ENCODE peak calls at places on chromosomes 11 and 22, in six cellular contexts. X is suprapubic skin; H is right atrium auricular region; G is nephron progenitor cell; T is CD8-positive, alpha-beta T cell; P is GM13976. E is an unnamed sample.

GRCh38 chr22:48147404-48147803 is 1385.0 kb downstream of the TBC1D22A start:
- DNase-seq in X (no peak), H (peak), G (no peak), T (no peak), P (no peak), E (no peak)

GRCh38 chr11:43518407-43519165 is 159.9 kb downstream of the TTC17 start:
- DNase-seq in X (no peak), H (no peak), G (no peak), T (no peak), P (peak), E (no peak)

GRCh38 chr22:47797546-47797945 is 1035.1 kb downstream of the TBC1D22A start:
- DNase-seq in X (no peak), H (no peak), G (no peak), T (no peak), P (no peak), E (no peak)

GRCh38 chr11:931385-931784 is 5.7 kb downstream of the AP2A2 start:
- DNase-seq in X (no peak), H (no peak), G (no peak), T (no peak), P (no peak), E (no peak)

GRCh38 chr22:31579835-31580242 is 82.2 kb downstream of the PISD start:
- DNase-seq in X (no peak), H (no peak), G (no peak), T (no peak), P (no peak), E (no peak)

GRCh38 chr22:25551396-25551795 is 13.1 kb upstream of the GRK3 start:
- DNase-seq in X (no peak), H (no peak), G (no peak), T (no peak), P (no peak), E (no peak)

GRCh38 chr11:15852179-15852578 is 504.2 kb downstream of the SOX6 start:
- DNase-seq in X (no peak), H (no peak), G (peak), T (no peak), P (no peak), E (no peak)

GRCh38 chr11:534592-535518 is 521 bp downstream of the HRAS start:
- DNase-seq in X (peak), H (no peak), G (no peak), T (no peak), P (no peak), E (no peak)

GRCh38 chr11:9662273-9662672 is 1.6 kb upstream of the SWAP70 start:
- DNase-seq in X (no peak), H (no peak), G (no peak), T (no peak), P (peak), E (no peak)

GRCh38 chr11:102685311-102685710 is 20.3 kb downstream of the MMP27 start:
- DNase-seq in X (no peak), H (no peak), G (no peak), T (no peak), P (no peak), E (no peak)

GRCh38 chr11:61765550-61766253 is 13.3 kb downstream of the MYRF start:
- DNase-seq in X (no peak), H (no peak), G (no peak), T (no peak), P (no peak), E (no peak)

GRCh38 chr22:30718491-30718890 is 23.8 kb downstream of the OSBP2 start:
- DNase-seq in X (peak), H (no peak), G (no peak), T (no peak), P (no peak), E (no peak)

GRCh38 chr11:30789270-30789669 is 203.1 kb upstream of the MPPED2 start:
- DNase-seq in X (no peak), H (no peak), G (no peak), T (no peak), P (no peak), E (no peak)

GRCh38 chr22:38089474-38089851 is 5.5 kb upstream of the SLC16A8 start:
- DNase-seq in X (no peak), H (no peak), G (no peak), T (no peak), P (no peak), E (no peak)

GRCh38 chr11:43573233-43573632 is 107.3 kb upstream of the HSD17B12 start:
- DNase-seq in X (no peak), H (no peak), G (peak), T (no peak), P (peak), E (peak)

GRCh38 chr11:88886796-88887195 is 179.0 kb downstream of the GRM5 start:
- DNase-seq in X (no peak), H (no peak), G (peak), T (peak), P (peak), E (peak)

GRCh38 chr11:93844568-93844967 is 5.8 kb downstream of the VSTM5 start:
- DNase-seq in X (no peak), H (no peak), G (no peak), T (no peak), P (peak), E (no peak)

GRCh38 chr22:30947821-30948454 is 20.6 kb downstream of the MORC2 start:
- DNase-seq in X (no peak), H (no peak), G (no peak), T (no peak), P (peak), E (no peak)

GRCh38 chr11:112627588-112628045 is 333.6 kb upstream of the NCAM1 start:
- DNase-seq in X (no peak), H (no peak), G (no peak), T (no peak), P (peak), E (no peak)

GRCh38 chr22:38729946-38730345 is 24.2 kb downstream of the GTPBP1 start:
- DNase-seq in X (no peak), H (no peak), G (no peak), T (no peak), P (no peak), E (no peak)

GRCh38 chr11:10666976-10667892 is 26.3 kb downstream of the IRAG1 start:
- DNase-seq in X (peak), H (no peak), G (no peak), T (no peak), P (no peak), E (no peak)

GRCh38 chr11:1757861-1758610 is 5.7 kb downstream of the CTSD start:
- DNase-seq in X (no peak), H (no peak), G (no peak), T (peak), P (no peak), E (no peak)

GRCh38 chr11:109251230-109251629 is 170.8 kb upstream of the C11orf87 start:
- DNase-seq in X (no peak), H (no peak), G (no peak), T (no peak), P (no peak), E (no peak)

GRCh38 chr11:61747389-61748285 is 4.8 kb upstream of the MYRF start:
- DNase-seq in X (peak), H (peak), G (peak), T (no peak), P (peak), E (peak)

GRCh38 chr11:71109186-71109585 is 143.2 kb downstream of the SHANK2 start:
- DNase-seq in X (no peak), H (no peak), G (no peak), T (no peak), P (no peak), E (no peak)

DNA sequence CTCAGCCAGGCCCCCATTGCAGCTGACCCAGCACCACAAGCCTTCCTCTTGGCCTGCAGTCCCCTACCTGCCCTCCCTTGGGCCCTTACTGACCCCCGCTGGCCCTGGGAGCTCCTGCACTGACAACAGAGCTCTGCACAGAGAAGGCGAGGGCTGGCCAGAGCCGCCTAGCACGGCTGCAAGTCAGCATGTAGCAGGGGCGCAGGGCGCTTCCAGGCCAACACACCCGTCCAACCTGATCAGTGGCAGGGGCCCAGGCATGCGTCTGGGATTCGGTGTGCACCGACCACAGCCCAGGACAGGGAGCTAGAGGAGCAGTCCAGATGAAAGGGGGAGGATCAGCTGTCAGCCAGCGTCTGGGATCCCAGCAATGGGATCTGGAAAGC is 7.6 kb downstream of the WNT7B start:
- DNase-seq in X (no peak), H (no peak), G (no peak), T (no peak), P (no peak), E (no peak)
- TF ChIP-seq CTCF in X (no peak), H (no peak), G (no peak), T (no peak), P (no peak), E (no peak)

GRCh38 chr11:135002236-135002635 is 590.2 kb upstream of the B3GAT1 start:
- DNase-seq in X (no peak), H (no peak), G (no peak), T (no peak), P (no peak), E (no peak)
- TF ChIP-seq CTCF in X (no peak), H (no peak), G (no peak), T (no peak), P (no peak), E (no peak)

GRCh38 chr22:50525991-50526848 is 822 bp upstream of the SCO2 start:
- DNase-seq in X (peak), H (peak), G (peak), T (peak), P (peak), E (peak)
- TF ChIP-seq CTCF in X (peak), H (peak), G (peak), T (peak), P (peak), E (peak)

DNA sequence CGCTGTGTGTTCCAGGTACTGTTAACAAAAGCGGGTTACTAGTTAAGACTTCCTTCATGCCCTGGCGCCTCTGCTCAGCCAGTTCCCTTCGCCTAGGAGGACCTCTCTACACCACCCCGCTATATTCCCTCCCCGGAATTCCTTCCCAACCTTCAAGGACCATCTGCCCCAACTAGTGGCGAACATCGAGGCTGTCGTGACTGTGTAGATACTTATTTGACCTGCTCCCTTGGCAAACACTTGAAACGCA is 450 bp upstream of the BCL2L13 start:
- DNase-seq in X (no peak), H (no peak), G (no peak), T (no peak), P (peak), E (no peak)
- TF ChIP-seq CTCF in X (no peak), H (no peak), G (no peak), T (no peak), P (no peak), E (no peak)